ENCODE peak calls at places on chromosomes 1 and 21, in five cellular contexts. Z is small intestine; G is Kasumi-1; B is left ventricle myocardium inferior; F is naive thymus-derived CD8-positive, alpha-beta T cell. D is an unnamed sample.

GRCh38 chr1:97332716-97333115 is 588.1 kb downstream of the DPYD start:
- DNase-seq in F (no peak), G (no peak), B (no peak), Z (no peak), D (no peak)

GRCh38 chr1:12141533-12141855 is 25.3 kb upstream of the TNFRSF1B start:
- DNase-seq in Z (no peak), B (no peak), F (no peak), G (no peak), D (no peak)

GRCh38 chr21:46096596-46096981 is 1.3 kb upstream of the COL6A2 start:
- DNase-seq in B (no peak), G (no peak), F (no peak), Z (no peak), D (no peak)

GRCh38 chr1:20640183-20640597 is 6.9 kb downstream of the PINK1 start:
- DNase-seq in F (peak; percentile 48), Z (peak; percentile 54), G (peak; percentile 74), B (no peak), D (peak; percentile 57)

GRCh38 chr1:17112496-17113236 is 6.6 kb downstream of the PADI2 start:
- DNase-seq in B (no peak), F (no peak), G (no peak), Z (peak; percentile 58), D (no peak)

GRCh38 chr1:40899230-40899870 is 37.2 kb upstream of the CITED4 start:
- DNase-seq in B (no peak), G (no peak), Z (no peak), F (no peak), D (no peak)

GRCh38 chr1:117877823-117878222 is 51.6 kb downstream of the GDAP2 start:
- DNase-seq in F (no peak), Z (no peak), B (no peak), G (no peak), D (no peak)

GRCh38 chr1:7899741-7900140 is 40.9 kb downstream of the TNFRSF9 start:
- DNase-seq in G (peak; percentile 91), B (no peak), Z (no peak), F (no peak), D (no peak)

GRCh38 chr21:31198575-31198974 is 145.5 kb downstream of the TIAM1 start:
- DNase-seq in Z (peak; percentile 56), F (peak; percentile 21), B (no peak), G (peak; percentile 81), D (no peak)

GRCh38 chr1:209218113-209218512 is 365.4 kb upstream of the CAMK1G start:
- DNase-seq in B (no peak), G (no peak), F (no peak), Z (no peak), D (no peak)

GRCh38 chr1:76881726-76882125 is 14.4 kb downstream of the ST6GALNAC5 start:
- DNase-seq in Z (no peak), F (no peak), G (no peak), B (no peak), D (no peak)

GRCh38 chr1:45299981-45300668 is 26.6 kb upstream of the HPDL start:
- DNase-seq in B (no peak), Z (peak; percentile 71), G (peak; percentile 82), F (peak; percentile 44), D (peak; percentile 33)

GRCh38 chr1:37998089-37998808 is 7.1 kb downstream of the FHL3 start:
- DNase-seq in F (no peak), G (no peak), B (no peak), Z (no peak), D (no peak)

GRCh38 chr1:207069858-207070506 is 16.9 kb downstream of the PFKFB2 start:
- DNase-seq in G (no peak), B (peak; percentile 72), Z (no peak), F (no peak), D (no peak)

GRCh38 chr1:174160109-174160473 is 771 bp downstream of the RABGAP1L start:
- DNase-seq in F (no peak), B (peak; percentile 56), Z (peak; percentile 92), G (no peak), D (peak; percentile 6)

GRCh38 chr21:16193758-16194606 is 464.2 kb downstream of the USP25 start:
- DNase-seq in G (peak; percentile 97), B (peak; percentile 58), F (no peak), Z (no peak), D (peak; percentile 22)

GRCh38 chr1:14713077-14713476 is 114.6 kb downstream of the KAZN start:
- DNase-seq in F (no peak), G (no peak), Z (no peak), B (no peak), D (no peak)

GRCh38 chr1:43878440-43878839 is 55.2 kb upstream of the ARTN start:
- DNase-seq in Z (no peak), F (no peak), G (no peak), B (no peak), D (no peak)

GRCh38 chr1:39438002-39438401 is 53.4 kb upstream of the BMP8A start:
- DNase-seq in F (no peak), G (no peak), Z (no peak), B (no peak), D (no peak)

GRCh38 chr1:174872615-174873058 is 127.1 kb upstream of the CACYBP start:
- DNase-seq in F (no peak), Z (no peak), B (no peak), G (no peak), D (no peak)

GRCh38 chr1:235074335-235075120 is 54.1 kb downstream of the TOMM20 start:
- DNase-seq in F (no peak), Z (peak; percentile 44), G (no peak), B (peak; percentile 45), D (no peak)

GRCh38 chr21:30340714-30341573 is 3.5 kb upstream of the KRTAP27-1 start:
- DNase-seq in G (peak; percentile 33), B (no peak), Z (peak; percentile 3), F (peak; percentile 9), D (peak; percentile 61)

GRCh38 chr1:57707631-57708030 is 283.8 kb upstream of the DAB1 start:
- DNase-seq in G (no peak), Z (no peak), B (no peak), F (no peak), D (no peak)

GRCh38 chr1:89844236-89844807 is 23.5 kb downstream of the LRRC8D start:
- DNase-seq in G (no peak), B (no peak), F (no peak), Z (no peak), D (no peak)

GRCh38 chr1:229224308-229224707 is 46.6 kb upstream of the RAB4A start:
- DNase-seq in F (no peak), B (no peak), Z (peak; percentile 48), G (no peak), D (no peak)

GRCh38 chr21:28671549-28672195 is 321.0 kb downstream of the LTN1 start:
- DNase-seq in Z (no peak), F (no peak), G (no peak), B (no peak), D (no peak)